ENCODE peak calls at places on chromosomes 5 and 9, in five cellular contexts. J is COR-L47, A is NCI-H2107, H is transverse colon, C is NCI-H510A treated with DMSO at 0.1 percent for 48 hours. S is an unnamed sample.
A peak's percentile ranks its signal among the peaks of the same experiment; 100 is the strongest.

GRCh38 chr5:36462295-36463021 is 143.9 kb upstream of the SLC1A3 start:
- DNase-seq in H (no peak), C (no peak), A (no peak), J (no peak), S (no peak)

GRCh38 chr5:169350016-169350415 is 49.1 kb upstream of the SLIT3 start:
- DNase-seq in J (no peak), H (no peak), C (no peak), A (no peak), S (no peak)

GRCh38 chr5:132812123-132812948 is 766 bp upstream of the SOWAHA start:
- DNase-seq in H (no peak), C (no peak), A (peak; percentile 8), J (no peak), S (no peak)

GRCh38 chr5:91468643-91469422 is 85.7 kb upstream of the ARRDC3 start:
- DNase-seq in J (no peak), H (no peak), C (no peak), A (no peak), S (peak; percentile 13)

GRCh38 chr9:99579964-99580363 is 241.7 kb upstream of the NR4A3 start:
- DNase-seq in H (no peak), A (no peak), J (no peak), C (no peak), S (no peak)

GRCh38 chr9:110157812-110158629 is 49.9 kb downstream of the C9orf152 start:
- DNase-seq in H (no peak), C (no peak), A (no peak), J (no peak), S (peak; percentile 68)

GRCh38 chr5:176552332-176552731 is 3.2 kb downstream of the CDHR2 start:
- DNase-seq in H (no peak), J (no peak), C (no peak), A (no peak), S (no peak)

GRCh38 chr5:177085985-177086917 is at the start of gene FGFR4:
- DNase-seq in C (no peak), H (peak; percentile 87), J (peak; percentile 53), A (no peak), S (peak; percentile 94)

GRCh38 chr5:13567819-13568218 is 376.7 kb downstream of the DNAH5 start:
- DNase-seq in J (no peak), C (no peak), H (no peak), A (no peak), S (no peak)

GRCh38 chr9:136996361-136997281 is at the start of gene CLIC3:
- DNase-seq in J (peak; percentile 46), C (no peak), H (peak; percentile 75), A (no peak), S (peak; percentile 58)

GRCh38 chr5:144139586-144139985 is 30.9 kb downstream of the YIPF5 start:
- DNase-seq in J (no peak), H (no peak), A (no peak), C (no peak), S (no peak)

GRCh38 chr9:120383999-120384924 is 195.7 kb downstream of the CDK5RAP2 start:
- DNase-seq in J (peak; percentile 83), C (no peak), H (peak; percentile 37), A (no peak), S (peak; percentile 97)

GRCh38 chr9:129237195-129237611 is 59.1 kb upstream of the IER5L start:
- DNase-seq in C (no peak), A (no peak), J (no peak), H (no peak), S (peak; percentile 39)

GRCh38 chr9:2158111-2158610 is 143.0 kb downstream of the SMARCA2 start:
- DNase-seq in A (no peak), H (peak; percentile 47), J (peak; percentile 65), C (no peak), S (peak; percentile 44)

GRCh38 chr5:167710444-167711025 is 580.9 kb upstream of the WWC1 start:
- DNase-seq in A (no peak), C (no peak), J (no peak), H (no peak), S (no peak)

GRCh38 chr5:124927735-124928134 is 181.3 kb upstream of the ZNF608 start:
- DNase-seq in H (no peak), J (no peak), A (no peak), C (no peak), S (peak; percentile 24)

GRCh38 chr9:5438301-5439162 is 807 bp upstream of the PLGRKT start:
- DNase-seq in C (no peak), A (no peak), H (peak; percentile 34), J (no peak), S (peak; percentile 58)

GRCh38 chr9:73152953-73153352 is 1.3 kb downstream of the ANXA1 start:
- DNase-seq in C (no peak), H (no peak), A (no peak), J (no peak), S (no peak)

GRCh38 chr5:40572947-40573346 is 106.8 kb upstream of the PTGER4 start:
- DNase-seq in J (no peak), A (no peak), H (no peak), C (no peak), S (no peak)

GRCh38 chr5:36978196-36978595 is 101.6 kb downstream of the NIPBL start:
- DNase-seq in H (no peak), A (no peak), C (no peak), J (no peak), S (no peak)

GRCh38 chr9:20028192-20028848 is 239.5 kb upstream of the SLC24A2 start:
- DNase-seq in C (no peak), H (no peak), A (no peak), J (no peak), S (no peak)

GRCh38 chr9:83199240-83199639 is 136.3 kb upstream of the RASEF start:
- DNase-seq in C (peak; percentile 71), A (peak; percentile 24), H (peak; percentile 33), J (peak; percentile 57), S (peak; percentile 81)

GRCh38 chr5:160262665-160263064 is 33.4 kb downstream of the FABP6 start:
- DNase-seq in C (no peak), A (no peak), H (peak; percentile 61), J (no peak), S (peak; percentile 59)

GRCh38 chr9:93301291-93301811 is 117.4 kb downstream of the WNK2 start:
- DNase-seq in H (no peak), C (no peak), A (no peak), J (no peak), S (no peak)

GRCh38 chr9:109767404-109767803 is 12.6 kb upstream of the PALM2AKAP2 start:
- DNase-seq in H (no peak), A (no peak), C (no peak), J (no peak), S (no peak)

GRCh38 chr5:34928267-34928666 is 1.1 kb upstream of the DNAJC21 start:
- DNase-seq in H (no peak), A (no peak), C (no peak), J (no peak), S (no peak)

GRCh38 chr9:134210908-134211810 is 46.8 kb upstream of the RNU6ATAC start:
- DNase-seq in J (no peak), H (no peak), C (no peak), A (no peak), S (no peak)